ENCODE peak calls at places on chromosomes 6 and 20, in seven cellular contexts. One of them, this sample, is unnamed.

GRCh38 chr6:110551088-110551487 is 74.7 kb upstream of the SLC22A16 start:
- DNase-seq in thyroid gland: no peak
- DNase-seq in activated CD8-positive, alpha-beta memory T cell treated with anti-CD3 and anti-CD28 coated beads, Interleukin-2, amount 50 U/mL, for 48 hours: no peak
- DNase-seq in CD8-positive, alpha-beta T cell: no peak
- DNase-seq in astrocyte: no peak
- DNase-seq in pancreas: no peak
- DNase-seq in neural crest cell: no peak
- DNase-seq in this sample: no peak

GRCh38 chr20:4406627-4407026 is 315.1 kb upstream of the PRND start:
- DNase-seq in thyroid gland: no peak
- DNase-seq in activated CD8-positive, alpha-beta memory T cell treated with anti-CD3 and anti-CD28 coated beads, Interleukin-2, amount 50 U/mL, for 48 hours: no peak
- DNase-seq in CD8-positive, alpha-beta T cell: no peak
- DNase-seq in astrocyte: peak
- DNase-seq in pancreas: no peak
- DNase-seq in neural crest cell: no peak
- DNase-seq in this sample: no peak

GRCh38 chr6:43159599-43159998 is 11.5 kb upstream of the SRF start:
- DNase-seq in thyroid gland: no peak
- DNase-seq in activated CD8-positive, alpha-beta memory T cell treated with anti-CD3 and anti-CD28 coated beads, Interleukin-2, amount 50 U/mL, for 48 hours: no peak
- DNase-seq in CD8-positive, alpha-beta T cell: no peak
- DNase-seq in astrocyte: no peak
- DNase-seq in pancreas: no peak
- DNase-seq in neural crest cell: no peak
- DNase-seq in this sample: no peak

GRCh38 chr6:25777031-25777430 is 22.5 kb downstream of the SLC17A4 start:
- DNase-seq in thyroid gland: no peak
- DNase-seq in activated CD8-positive, alpha-beta memory T cell treated with anti-CD3 and anti-CD28 coated beads, Interleukin-2, amount 50 U/mL, for 48 hours: no peak
- DNase-seq in CD8-positive, alpha-beta T cell: no peak
- DNase-seq in astrocyte: no peak
- DNase-seq in pancreas: no peak
- DNase-seq in neural crest cell: no peak
- DNase-seq in this sample: no peak

GRCh38 chr20:50329981-50330503 is 139.4 kb downstream of the CEBPB start:
- DNase-seq in thyroid gland: no peak
- DNase-seq in activated CD8-positive, alpha-beta memory T cell treated with anti-CD3 and anti-CD28 coated beads, Interleukin-2, amount 50 U/mL, for 48 hours: no peak
- DNase-seq in CD8-positive, alpha-beta T cell: no peak
- DNase-seq in astrocyte: no peak
- DNase-seq in pancreas: no peak
- DNase-seq in neural crest cell: no peak
- DNase-seq in this sample: no peak

GRCh38 chr6:142482973-142483372 is 181.2 kb downstream of the ADGRG6 start:
- DNase-seq in thyroid gland: no peak
- DNase-seq in activated CD8-positive, alpha-beta memory T cell treated with anti-CD3 and anti-CD28 coated beads, Interleukin-2, amount 50 U/mL, for 48 hours: no peak
- DNase-seq in CD8-positive, alpha-beta T cell: no peak
- DNase-seq in astrocyte: no peak
- DNase-seq in pancreas: no peak
- DNase-seq in neural crest cell: no peak
- DNase-seq in this sample: no peak

GRCh38 chr6:142927904-142928303 is 17.1 kb downstream of the HIVEP2 start:
- DNase-seq in thyroid gland: no peak
- DNase-seq in activated CD8-positive, alpha-beta memory T cell treated with anti-CD3 and anti-CD28 coated beads, Interleukin-2, amount 50 U/mL, for 48 hours: no peak
- DNase-seq in CD8-positive, alpha-beta T cell: no peak
- DNase-seq in astrocyte: no peak
- DNase-seq in pancreas: no peak
- DNase-seq in neural crest cell: no peak
- DNase-seq in this sample: no peak

GRCh38 chr20:56202493-56203077 is 45.9 kb upstream of the MC3R start:
- DNase-seq in thyroid gland: no peak
- DNase-seq in activated CD8-positive, alpha-beta memory T cell treated with anti-CD3 and anti-CD28 coated beads, Interleukin-2, amount 50 U/mL, for 48 hours: no peak
- DNase-seq in CD8-positive, alpha-beta T cell: no peak
- DNase-seq in astrocyte: no peak
- DNase-seq in pancreas: no peak
- DNase-seq in neural crest cell: no peak
- DNase-seq in this sample: no peak

GRCh38 chr6:38319259-38320255 is 320.2 kb downstream of the BTBD9 start:
- DNase-seq in thyroid gland: no peak
- DNase-seq in activated CD8-positive, alpha-beta memory T cell treated with anti-CD3 and anti-CD28 coated beads, Interleukin-2, amount 50 U/mL, for 48 hours: no peak
- DNase-seq in CD8-positive, alpha-beta T cell: no peak
- DNase-seq in astrocyte: no peak
- DNase-seq in pancreas: no peak
- DNase-seq in neural crest cell: no peak
- DNase-seq in this sample: peak

GRCh38 chr6:168196385-168196860 is 117.4 kb upstream of the FRMD1 start:
- DNase-seq in thyroid gland: peak
- DNase-seq in activated CD8-positive, alpha-beta memory T cell treated with anti-CD3 and anti-CD28 coated beads, Interleukin-2, amount 50 U/mL, for 48 hours: peak
- DNase-seq in CD8-positive, alpha-beta T cell: peak
- DNase-seq in astrocyte: no peak
- DNase-seq in pancreas: peak
- DNase-seq in neural crest cell: no peak
- DNase-seq in this sample: no peak

GRCh38 chr6:143408151-143408786 is 42.2 kb downstream of the ADAT2 start:
- DNase-seq in thyroid gland: no peak
- DNase-seq in activated CD8-positive, alpha-beta memory T cell treated with anti-CD3 and anti-CD28 coated beads, Interleukin-2, amount 50 U/mL, for 48 hours: no peak
- DNase-seq in CD8-positive, alpha-beta T cell: no peak
- DNase-seq in astrocyte: peak
- DNase-seq in pancreas: no peak
- DNase-seq in neural crest cell: no peak
- DNase-seq in this sample: no peak

GRCh38 chr6:18155273-18155863 is at the start of gene KDM1B:
- DNase-seq in thyroid gland: peak
- DNase-seq in activated CD8-positive, alpha-beta memory T cell treated with anti-CD3 and anti-CD28 coated beads, Interleukin-2, amount 50 U/mL, for 48 hours: peak
- DNase-seq in CD8-positive, alpha-beta T cell: no peak
- DNase-seq in astrocyte: peak
- DNase-seq in pancreas: peak
- DNase-seq in neural crest cell: no peak
- DNase-seq in this sample: peak

GRCh38 chr6:80457044-80457933 is 350.8 kb downstream of the BCKDHB start:
- DNase-seq in thyroid gland: peak
- DNase-seq in activated CD8-positive, alpha-beta memory T cell treated with anti-CD3 and anti-CD28 coated beads, Interleukin-2, amount 50 U/mL, for 48 hours: no peak
- DNase-seq in CD8-positive, alpha-beta T cell: no peak
- DNase-seq in astrocyte: peak
- DNase-seq in pancreas: peak
- DNase-seq in neural crest cell: no peak
- DNase-seq in this sample: no peak

GRCh38 chr6:158645064-158646022 is 800 bp upstream of the DYNLT1 start:
- DNase-seq in thyroid gland: peak
- DNase-seq in activated CD8-positive, alpha-beta memory T cell treated with anti-CD3 and anti-CD28 coated beads, Interleukin-2, amount 50 U/mL, for 48 hours: peak
- DNase-seq in CD8-positive, alpha-beta T cell: peak
- DNase-seq in astrocyte: no peak
- DNase-seq in pancreas: no peak
- DNase-seq in neural crest cell: no peak
- DNase-seq in this sample: no peak

GRCh38 chr6:116467514-116467913 is 6.3 kb downstream of the CALHM6 start:
- DNase-seq in thyroid gland: no peak
- DNase-seq in activated CD8-positive, alpha-beta memory T cell treated with anti-CD3 and anti-CD28 coated beads, Interleukin-2, amount 50 U/mL, for 48 hours: no peak
- DNase-seq in CD8-positive, alpha-beta T cell: no peak
- DNase-seq in astrocyte: no peak
- DNase-seq in pancreas: no peak
- DNase-seq in neural crest cell: no peak
- DNase-seq in this sample: no peak

GRCh38 chr20:62020935-62021701 is 44.6 kb downstream of the TAF4 start:
- DNase-seq in thyroid gland: peak
- DNase-seq in activated CD8-positive, alpha-beta memory T cell treated with anti-CD3 and anti-CD28 coated beads, Interleukin-2, amount 50 U/mL, for 48 hours: no peak
- DNase-seq in CD8-positive, alpha-beta T cell: no peak
- DNase-seq in astrocyte: peak
- DNase-seq in pancreas: peak
- DNase-seq in neural crest cell: no peak
- DNase-seq in this sample: no peak

GRCh38 chr6:46098678-46099077 is 31.1 kb upstream of the ENPP4 start:
- DNase-seq in thyroid gland: peak
- DNase-seq in activated CD8-positive, alpha-beta memory T cell treated with anti-CD3 and anti-CD28 coated beads, Interleukin-2, amount 50 U/mL, for 48 hours: no peak
- DNase-seq in CD8-positive, alpha-beta T cell: no peak
- DNase-seq in astrocyte: no peak
- DNase-seq in pancreas: peak
- DNase-seq in neural crest cell: no peak
- DNase-seq in this sample: no peak

GRCh38 chr6:73085362-73085975 is 139.8 kb downstream of the KHDC1L start:
- DNase-seq in thyroid gland: peak
- DNase-seq in activated CD8-positive, alpha-beta memory T cell treated with anti-CD3 and anti-CD28 coated beads, Interleukin-2, amount 50 U/mL, for 48 hours: no peak
- DNase-seq in CD8-positive, alpha-beta T cell: no peak
- DNase-seq in astrocyte: peak
- DNase-seq in pancreas: no peak
- DNase-seq in neural crest cell: peak
- DNase-seq in this sample: no peak

GRCh38 chr6:33590531-33591198 is 10.6 kb upstream of the BAK1 start:
- DNase-seq in thyroid gland: peak
- DNase-seq in activated CD8-positive, alpha-beta memory T cell treated with anti-CD3 and anti-CD28 coated beads, Interleukin-2, amount 50 U/mL, for 48 hours: no peak
- DNase-seq in CD8-positive, alpha-beta T cell: no peak
- DNase-seq in astrocyte: no peak
- DNase-seq in pancreas: no peak
- DNase-seq in neural crest cell: no peak
- DNase-seq in this sample: no peak

GRCh38 chr6:169635345-169635744 is 66.5 kb downstream of the WDR27 start:
- DNase-seq in thyroid gland: no peak
- DNase-seq in activated CD8-positive, alpha-beta memory T cell treated with anti-CD3 and anti-CD28 coated beads, Interleukin-2, amount 50 U/mL, for 48 hours: no peak
- DNase-seq in CD8-positive, alpha-beta T cell: no peak
- DNase-seq in astrocyte: no peak
- DNase-seq in pancreas: no peak
- DNase-seq in neural crest cell: no peak
- DNase-seq in this sample: no peak

GRCh38 chr6:132413501-132413805 is 12.2 kb upstream of the MOXD1 start:
- DNase-seq in thyroid gland: no peak
- DNase-seq in activated CD8-positive, alpha-beta memory T cell treated with anti-CD3 and anti-CD28 coated beads, Interleukin-2, amount 50 U/mL, for 48 hours: no peak
- DNase-seq in CD8-positive, alpha-beta T cell: no peak
- DNase-seq in astrocyte: no peak
- DNase-seq in pancreas: no peak
- DNase-seq in neural crest cell: no peak
- DNase-seq in this sample: no peak

GRCh38 chr20:37406010-37406998 is 60.4 kb downstream of the SRC start:
- DNase-seq in thyroid gland: peak
- DNase-seq in activated CD8-positive, alpha-beta memory T cell treated with anti-CD3 and anti-CD28 coated beads, Interleukin-2, amount 50 U/mL, for 48 hours: peak
- DNase-seq in CD8-positive, alpha-beta T cell: no peak
- DNase-seq in astrocyte: no peak
- DNase-seq in pancreas: peak
- DNase-seq in neural crest cell: peak
- DNase-seq in this sample: no peak